ENCODE peak calls at places on chromosomes 6 and 20, in six cellular contexts. One of them, this sample, is unnamed.

GRCh38 chr6:43054206-43054943 is 724 bp upstream of the CUL7 start:
- DNase-seq in ascending aorta: no peak
- DNase-seq in SJSA1: no peak
- DNase-seq in GM12878: no peak
- DNase-seq in breast epithelium: no peak
- DNase-seq in prostate gland: no peak
- DNase-seq in this sample: peak; percentile 40

GRCh38 chr20:34639755-34640222 is 37.1 kb downstream of the PIGU start:
- DNase-seq in ascending aorta: no peak
- DNase-seq in SJSA1: no peak
- DNase-seq in GM12878: no peak
- DNase-seq in breast epithelium: no peak
- DNase-seq in prostate gland: no peak
- DNase-seq in this sample: peak; percentile 57

GRCh38 chr20:6714202-6714800 is 53.2 kb upstream of the BMP2 start:
- DNase-seq in ascending aorta: no peak
- DNase-seq in SJSA1: no peak
- DNase-seq in GM12878: no peak
- DNase-seq in breast epithelium: no peak
- DNase-seq in prostate gland: no peak
- DNase-seq in this sample: no peak

GRCh38 chr6:158835616-158836221 is 16.6 kb upstream of the EZR start:
- DNase-seq in ascending aorta: no peak
- DNase-seq in SJSA1: no peak
- DNase-seq in GM12878: no peak
- DNase-seq in breast epithelium: no peak
- DNase-seq in prostate gland: no peak
- DNase-seq in this sample: peak; percentile 65

GRCh38 chr6:109024784-109025183 is 69.9 kb downstream of the SESN1 start:
- DNase-seq in ascending aorta: no peak
- DNase-seq in SJSA1: no peak
- DNase-seq in GM12878: no peak
- DNase-seq in breast epithelium: no peak
- DNase-seq in prostate gland: no peak
- DNase-seq in this sample: no peak

GRCh38 chr6:143743256-143744166 is 65.7 kb downstream of the PHACTR2 start:
- DNase-seq in ascending aorta: no peak
- DNase-seq in SJSA1: peak; percentile 88
- DNase-seq in GM12878: no peak
- DNase-seq in breast epithelium: no peak
- DNase-seq in prostate gland: peak; percentile 46
- DNase-seq in this sample: no peak

GRCh38 chr6:21997414-21998037 is 299.3 kb downstream of the PRL start:
- DNase-seq in ascending aorta: no peak
- DNase-seq in SJSA1: no peak
- DNase-seq in GM12878: no peak
- DNase-seq in breast epithelium: no peak
- DNase-seq in prostate gland: no peak
- DNase-seq in this sample: no peak

GRCh38 chr6:167757821-167758220 is 68.9 kb upstream of the AFDN start:
- DNase-seq in ascending aorta: no peak
- DNase-seq in SJSA1: no peak
- DNase-seq in GM12878: no peak
- DNase-seq in breast epithelium: no peak
- DNase-seq in prostate gland: no peak
- DNase-seq in this sample: no peak

GRCh38 chr6:73969982-73970960 is 274.3 kb downstream of the CD109 start:
- DNase-seq in ascending aorta: no peak
- DNase-seq in SJSA1: peak; percentile 42
- DNase-seq in GM12878: no peak
- DNase-seq in breast epithelium: no peak
- DNase-seq in prostate gland: no peak
- DNase-seq in this sample: no peak

GRCh38 chr6:4762294-4762693 is 13.9 kb upstream of the CDYL start:
- DNase-seq in ascending aorta: no peak
- DNase-seq in SJSA1: no peak
- DNase-seq in GM12878: no peak
- DNase-seq in breast epithelium: no peak
- DNase-seq in prostate gland: no peak
- DNase-seq in this sample: no peak

GRCh38 chr6:46440133-46440532 is 51.1 kb downstream of the RCAN2 start:
- DNase-seq in ascending aorta: no peak
- DNase-seq in SJSA1: peak; percentile 15
- DNase-seq in GM12878: no peak
- DNase-seq in breast epithelium: no peak
- DNase-seq in prostate gland: no peak
- DNase-seq in this sample: no peak

GRCh38 chr6:53979468-53980067 is 131.7 kb upstream of the MLIP start:
- DNase-seq in ascending aorta: no peak
- DNase-seq in SJSA1: peak; percentile 44
- DNase-seq in GM12878: no peak
- DNase-seq in breast epithelium: no peak
- DNase-seq in prostate gland: no peak
- DNase-seq in this sample: no peak

GRCh38 chr6:129370268-129370916 is 339.6 kb downstream of the ARHGAP18 start:
- DNase-seq in ascending aorta: no peak
- DNase-seq in SJSA1: peak; percentile 73
- DNase-seq in GM12878: no peak
- DNase-seq in breast epithelium: no peak
- DNase-seq in prostate gland: peak; percentile 13
- DNase-seq in this sample: no peak

GRCh38 chr20:17024513-17025105 is 202.2 kb upstream of the PCSK2 start:
- DNase-seq in ascending aorta: no peak
- DNase-seq in SJSA1: peak; percentile 98
- DNase-seq in GM12878: no peak
- DNase-seq in breast epithelium: no peak
- DNase-seq in prostate gland: no peak
- DNase-seq in this sample: no peak

GRCh38 chr20:22453244-22454080 is 130.9 kb downstream of the FOXA2 start:
- DNase-seq in ascending aorta: no peak
- DNase-seq in SJSA1: peak; percentile 27
- DNase-seq in GM12878: no peak
- DNase-seq in breast epithelium: no peak
- DNase-seq in prostate gland: no peak
- DNase-seq in this sample: no peak

GRCh38 chr20:33684533-33685327 is 1.5 kb downstream of the E2F1 start:
- DNase-seq in ascending aorta: no peak
- DNase-seq in SJSA1: peak; percentile 31
- DNase-seq in GM12878: no peak
- DNase-seq in breast epithelium: no peak
- DNase-seq in prostate gland: no peak
- DNase-seq in this sample: no peak

GRCh38 chr20:38002422-38002821 is 30.8 kb downstream of the TTI1 start:
- DNase-seq in ascending aorta: no peak
- DNase-seq in SJSA1: no peak
- DNase-seq in GM12878: no peak
- DNase-seq in breast epithelium: no peak
- DNase-seq in prostate gland: no peak
- DNase-seq in this sample: no peak
- H3K36me3 ChIP-seq in ascending aorta: peaks cover 19% of the 10 kb centered on the region
- H3K36me3 ChIP-seq in SJSA1: peaks cover 60% of the 10 kb centered on the region
- H3K36me3 ChIP-seq in GM12878: peaks cover 12% of the 10 kb centered on the region
- H3K36me3 ChIP-seq in breast epithelium: no peaks in the 10 kb centered on the region
- H3K36me3 ChIP-seq in prostate gland: peaks cover 13% of the 10 kb centered on the region
- H3K36me3 ChIP-seq in this sample: peaks cover 15% of the 10 kb centered on the region

DNA sequence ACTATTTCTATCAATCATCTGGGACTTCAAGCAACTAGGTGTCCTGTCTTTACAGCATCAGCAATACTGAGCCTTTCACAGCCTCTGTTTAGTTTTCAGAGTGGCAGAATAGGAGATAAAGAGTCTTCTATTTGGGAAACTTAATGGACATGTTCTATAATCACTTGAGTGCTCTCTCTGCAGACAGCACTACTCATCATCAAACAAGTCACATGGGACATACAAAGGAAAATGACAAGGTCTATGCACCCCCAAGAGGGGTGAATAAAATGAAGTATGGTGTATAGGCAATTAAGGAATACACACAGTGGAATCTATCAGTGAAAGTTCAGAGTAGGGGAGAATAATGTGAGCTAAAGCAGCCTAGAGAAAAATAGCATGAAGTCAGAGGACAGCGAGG is 237.8 kb upstream of the THEMIS start:
- DNase-seq in ascending aorta: no peak
- DNase-seq in SJSA1: no peak
- DNase-seq in GM12878: no peak
- DNase-seq in breast epithelium: no peak
- DNase-seq in prostate gland: no peak
- DNase-seq in this sample: no peak
- H3K4me1 ChIP-seq in ascending aorta: no peaks in the 10 kb centered on the region
- H3K4me1 ChIP-seq in SJSA1: no peaks in the 10 kb centered on the region
- H3K4me1 ChIP-seq in GM12878: no peaks in the 10 kb centered on the region
- H3K4me1 ChIP-seq in breast epithelium: no peaks in the 10 kb centered on the region
- H3K4me1 ChIP-seq in prostate gland: no peaks in the 10 kb centered on the region
- H3K4me1 ChIP-seq in this sample: no peaks in the 10 kb centered on the region

DNA sequence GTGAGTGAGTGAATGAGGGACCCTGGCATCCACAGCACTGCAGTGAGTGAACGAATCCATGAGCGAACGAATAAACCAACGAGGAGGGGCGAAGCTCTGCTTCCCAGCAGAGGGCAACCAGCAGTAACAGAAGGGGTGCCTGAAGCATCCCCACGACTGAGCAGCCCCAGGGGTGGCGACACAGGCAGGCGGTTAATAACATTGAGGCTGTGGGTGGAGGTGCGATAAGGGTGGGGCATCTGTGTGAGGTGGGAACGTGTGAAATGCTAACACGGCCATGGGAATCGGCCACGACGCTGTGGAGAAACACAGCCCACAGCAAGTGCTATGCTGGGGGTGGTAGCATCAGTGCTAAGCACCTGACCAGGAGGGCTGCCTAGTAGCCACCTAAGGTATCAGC is 75.9 kb downstream of the TAF4 start:
- DNase-seq in ascending aorta: no peak
- DNase-seq in SJSA1: no peak
- DNase-seq in GM12878: no peak
- DNase-seq in breast epithelium: no peak
- DNase-seq in prostate gland: no peak
- DNase-seq in this sample: no peak
- H3K36me3 ChIP-seq in ascending aorta: peaks cover 61% of the 10 kb centered on the region
- H3K36me3 ChIP-seq in SJSA1: peaks cover 31% of the 10 kb centered on the region
- H3K36me3 ChIP-seq in GM12878: peaks cover 10% of the 10 kb centered on the region
- H3K36me3 ChIP-seq in breast epithelium: no peaks in the 10 kb centered on the region
- H3K36me3 ChIP-seq in prostate gland: no peaks in the 10 kb centered on the region
- H3K36me3 ChIP-seq in this sample: peaks cover 35% of the 10 kb centered on the region

DNA sequence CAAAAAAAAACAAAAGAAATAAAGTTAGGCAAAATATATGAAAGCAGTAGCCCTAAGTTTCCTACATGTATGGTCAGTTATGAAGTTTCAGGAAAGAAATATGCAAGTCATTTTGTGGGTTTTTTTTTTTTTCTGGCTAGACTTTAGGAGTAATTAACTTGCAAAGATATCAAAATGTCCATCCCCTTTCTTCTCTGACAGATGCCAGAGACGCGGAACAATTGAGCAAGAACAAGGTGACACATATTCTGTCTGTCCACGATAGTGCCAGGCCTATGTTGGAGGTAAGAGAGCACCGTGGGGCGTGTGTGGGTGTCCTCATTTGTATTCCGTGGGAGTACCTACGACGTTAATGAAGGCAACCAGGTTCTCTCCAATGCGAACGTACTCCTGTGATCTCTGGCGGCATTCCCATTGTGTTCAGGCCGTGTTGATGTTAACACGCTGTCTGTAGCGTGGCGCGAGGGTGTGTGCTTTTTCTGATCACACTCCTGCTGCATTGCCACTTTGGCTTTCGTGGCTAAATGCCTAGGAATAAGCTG is 19.5 kb downstream of the DUSP22 start:
- DNase-seq in ascending aorta: no peak
- DNase-seq in SJSA1: no peak
- DNase-seq in GM12878: no peak
- DNase-seq in breast epithelium: no peak
- DNase-seq in prostate gland: no peak
- DNase-seq in this sample: no peak
- H3K4me1 ChIP-seq in ascending aorta: no peaks in the 10 kb centered on the region
- H3K4me1 ChIP-seq in SJSA1: no peaks in the 10 kb centered on the region
- H3K4me1 ChIP-seq in GM12878: peaks cover 93% of the 10 kb centered on the region
- H3K4me1 ChIP-seq in breast epithelium: no peaks in the 10 kb centered on the region
- H3K4me1 ChIP-seq in prostate gland: no peaks in the 10 kb centered on the region
- H3K4me1 ChIP-seq in this sample: peaks cover 6% of the 10 kb centered on the region

This sample was measured in pancreas.